ENCODE peak calls at places on chromosome 22, in ten cellular contexts. Z, P, C, W, J, U, D, O, X and B are unnamed samples.

GRCh38 chr22:44584256-44584902 is 86.3 kb upstream of the RTL6 start:
- DNase-seq in P (no peak), D (no peak), X (no peak), O (peak), U (no peak), W (no peak), Z (no peak), C (no peak), J (no peak), B (no peak)

GRCh38 chr22:30743257-30744020 is 48.8 kb downstream of the OSBP2 start:
- DNase-seq in O (no peak), Z (peak), X (no peak), C (no peak), U (no peak), W (no peak), D (no peak), J (no peak), P (no peak), B (no peak)

GRCh38 chr22:25475554-25476022 is 88.9 kb upstream of the GRK3 start:
- DNase-seq in U (no peak), O (no peak), P (no peak), W (no peak), J (no peak), D (no peak), Z (peak), C (no peak), X (no peak), B (no peak)

GRCh38 chr22:35752172-35752832 is 34.6 kb downstream of the APOL5 start:
- DNase-seq in Z (peak), D (no peak), W (no peak), U (no peak), P (no peak), C (no peak), J (no peak), X (no peak), O (no peak), B (peak)

GRCh38 chr22:40403651-40404050 is 33.3 kb downstream of the SGSM3 start:
- DNase-seq in O (no peak), U (no peak), P (no peak), W (no peak), X (no peak), J (no peak), C (no peak), Z (no peak), D (no peak), B (no peak)

GRCh38 chr22:17171313-17172171 is 12.5 kb upstream of the HDHD5 start:
- DNase-seq in C (peak), X (peak), U (peak), O (peak), J (peak), W (peak), Z (peak), D (peak), P (peak), B (peak)

GRCh38 chr22:20156611-20157415 is 6.0 kb upstream of the CCDC188 start:
- DNase-seq in P (peak), X (peak), U (peak), D (peak), O (peak), W (peak), C (peak), Z (peak), J (peak), B (peak)

GRCh38 chr22:33126881-33127280 is 68.7 kb upstream of the SYN3 start:
- DNase-seq in Z (no peak), P (no peak), C (no peak), X (no peak), W (no peak), D (no peak), O (no peak), U (no peak), J (no peak), B (no peak)

GRCh38 chr22:29877620-29878019 is 5.4 kb upstream of the MTMR3 start:
- DNase-seq in U (no peak), O (no peak), W (no peak), Z (no peak), D (no peak), C (no peak), P (no peak), X (no peak), J (no peak), B (peak)

GRCh38 chr22:19330865-19331418 is 39.4 kb upstream of the CLTCL1 start:
- DNase-seq in O (no peak), Z (no peak), P (no peak), X (peak), W (no peak), D (no peak), U (no peak), C (no peak), J (no peak), B (no peak)

GRCh38 chr22:41445171-41446056 is 1.2 kb downstream of the TOB2 start:
- DNase-seq in J (no peak), W (peak), C (no peak), X (no peak), O (peak), P (no peak), U (peak), D (no peak), Z (peak), B (peak)

GRCh38 chr22:17915188-17915587 is 109.2 kb downstream of the MICAL3 start:
- DNase-seq in X (no peak), J (no peak), U (no peak), W (no peak), Z (no peak), P (no peak), O (no peak), C (no peak), D (no peak), B (no peak)

GRCh38 chr22:20459862-20460261 is 22.2 kb upstream of the SCARF2 start:
- DNase-seq in W (no peak), J (no peak), X (no peak), Z (no peak), P (no peak), U (no peak), D (no peak), C (no peak), O (no peak), B (no peak)

GRCh38 chr22:33302549-33302948 is 244.4 kb upstream of the SYN3 start:
- DNase-seq in U (no peak), W (no peak), J (no peak), O (no peak), Z (no peak), P (peak), C (no peak), X (no peak), D (no peak), B (no peak)

GRCh38 chr22:39748877-39749276 is 144.7 kb downstream of the ENTHD1 start:
- DNase-seq in W (no peak), D (no peak), C (no peak), Z (no peak), O (no peak), X (no peak), P (no peak), J (no peak), U (no peak), B (no peak)

GRCh38 chr22:19990609-19991394 is 25.8 kb downstream of the ARVCF start:
- DNase-seq in Z (no peak), D (no peak), X (peak), P (no peak), J (no peak), W (no peak), O (no peak), U (no peak), C (no peak), B (no peak)

GRCh38 chr22:44906999-44907644 is 102.7 kb downstream of the PHF21B start:
- DNase-seq in Z (no peak), X (no peak), W (no peak), P (no peak), O (no peak), J (no peak), D (no peak), U (no peak), C (no peak), B (no peak)

GRCh38 chr22:29002603-29003002 is 59.0 kb downstream of the C22orf31 start:
- DNase-seq in P (no peak), C (no peak), W (peak), X (no peak), Z (no peak), J (no peak), U (no peak), D (no peak), O (no peak), B (no peak)

GRCh38 chr22:20238567-20239062 is 29.5 kb downstream of the RTN4R start:
- DNase-seq in P (peak), C (no peak), D (no peak), U (peak), Z (peak), W (peak), X (peak), J (peak), O (no peak), B (peak)

GRCh38 chr22:40534379-40535188 is 101.9 kb downstream of the MRTFA start:
- DNase-seq in W (no peak), X (no peak), U (no peak), J (no peak), C (no peak), O (no peak), D (no peak), Z (peak), P (no peak), B (peak)

GRCh38 chr22:29713156-29713715 is 6.6 kb upstream of the CABP7 start:
- DNase-seq in Z (no peak), X (no peak), D (no peak), W (no peak), P (no peak), O (no peak), C (no peak), U (no peak), J (no peak), B (no peak)

GRCh38 chr22:29112680-29113079 is 39.8 kb downstream of the KREMEN1 start:
- DNase-seq in J (no peak), P (no peak), W (no peak), Z (no peak), O (no peak), D (no peak), X (no peak), U (no peak), C (no peak), B (no peak)

GRCh38 chr22:19106886-19107729 is 15.1 kb downstream of the DGCR2 start:
- DNase-seq in P (no peak), U (no peak), Z (no peak), O (no peak), X (no peak), W (no peak), J (no peak), D (no peak), C (no peak), B (no peak)

GRCh38 chr22:42026705-42027104 is 28.1 kb downstream of the WBP2NL start:
- DNase-seq in W (no peak), Z (no peak), J (no peak), C (no peak), U (no peak), X (no peak), O (no peak), D (no peak), P (no peak), B (no peak)

GRCh38 chr22:24124247-24124646 is 57.0 kb upstream of the SUSD2 start:
- DNase-seq in O (no peak), U (no peak), Z (no peak), D (no peak), W (no peak), C (no peak), P (no peak), J (no peak), X (no peak), B (no peak)

GRCh38 chr22:31970490-31971444 is 26.4 kb downstream of the YWHAH start:
- DNase-seq in C (peak), U (peak), D (no peak), P (peak), J (peak), W (peak), X (peak), O (peak), Z (peak), B (peak)
- TF ChIP-seq POLR2A in C (no peak), U (peak), D (no peak), P (no peak), J (no peak), W (no peak), X (no peak), O (no peak), Z (no peak), B (no peak)

DNA sequence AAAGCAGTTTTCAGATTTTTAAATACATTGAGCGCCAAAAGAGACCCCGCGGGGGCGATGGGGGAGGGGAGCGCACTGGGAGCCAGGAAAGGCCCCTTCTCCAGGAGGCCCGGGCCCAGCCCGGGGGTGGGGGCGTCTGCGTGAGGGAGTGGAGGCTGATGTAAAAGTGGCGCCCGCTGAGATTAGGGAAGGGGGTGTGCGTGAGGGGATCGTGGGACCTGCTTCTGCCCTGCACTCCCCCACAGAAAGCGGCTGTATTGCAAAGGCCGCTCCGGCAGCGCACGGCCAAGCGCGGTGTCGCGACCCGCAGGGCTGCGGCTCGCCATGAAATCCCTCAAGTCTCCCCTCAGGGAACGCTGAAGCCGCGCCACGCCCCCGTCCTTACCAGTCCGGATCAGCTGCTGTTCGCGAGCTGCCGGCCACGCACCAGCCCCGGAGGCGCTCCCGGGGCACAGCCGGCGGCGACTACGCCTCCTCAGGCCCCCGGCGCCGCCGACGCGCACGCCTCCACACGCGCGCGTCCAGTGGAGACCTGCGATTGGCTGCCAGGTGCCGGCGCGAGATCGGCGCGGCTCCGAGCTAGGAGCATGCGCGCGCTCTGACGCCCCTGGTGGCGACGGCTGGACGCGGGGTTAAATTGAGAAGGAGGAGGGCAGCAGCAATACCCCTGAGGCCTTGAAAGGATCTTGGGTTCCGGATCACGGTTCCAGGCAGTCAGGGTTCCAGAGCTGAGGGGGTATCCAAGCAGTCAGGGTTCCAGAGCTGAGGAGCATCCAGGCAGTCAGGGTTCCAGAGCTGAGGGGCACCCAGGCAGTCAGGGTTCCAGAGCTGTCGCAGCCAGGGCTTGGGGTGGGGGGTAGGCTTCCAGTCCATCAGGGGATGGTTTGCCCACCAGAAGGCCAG is at the start of gene ZNF280B:
- DNase-seq in D (peak), J (peak), C (no peak), P (peak), O (peak), X (peak), U (peak), W (peak), Z (peak), B (peak)
- TF ChIP-seq POLR2A in D (no peak), J (peak), C (peak), P (peak), O (peak), X (no peak), U (no peak), W (no peak), Z (peak), B (no peak)

GRCh38 chr22:38698407-38699094 is 2.2 kb downstream of the JOSD1 start:
- DNase-seq in D (no peak), O (no peak), J (no peak), Z (no peak), X (no peak), U (no peak), W (no peak), P (no peak), C (no peak), B (no peak)

GRCh38 chr22:38696606-38697005 is 4.1 kb downstream of the JOSD1 start:
- DNase-seq in D (no peak), J (peak), X (no peak), U (no peak), Z (peak), W (no peak), P (peak), O (no peak), C (no peak), B (peak)

GRCh38 chr22:38694049-38694448 is 6.7 kb downstream of the JOSD1 start:
- DNase-seq in W (no peak), C (no peak), P (no peak), O (no peak), U (peak), D (no peak), J (no peak), X (no peak), Z (peak), B (no peak)

GRCh38 chr22:38697055-38697980 is 3.4 kb downstream of the JOSD1 start:
- DNase-seq in W (peak), J (no peak), X (no peak), P (no peak), O (no peak), Z (peak), C (no peak), U (no peak), D (no peak), B (no peak)

GRCh38 chr22:38694945-38695344 is 5.8 kb downstream of the JOSD1 start:
- DNase-seq in W (no peak), D (no peak), X (no peak), J (no peak), C (no peak), U (no peak), Z (peak), P (no peak), O (no peak), B (no peak)
- TF ChIP-seq POLR2A in W (no peak), D (no peak), X (no peak), J (no peak), C (no peak), U (peak), Z (no peak), P (no peak), O (no peak), B (no peak)

GRCh38 chr22:37752189-37753061 is 55.3 kb upstream of the GCAT start:
- DNase-seq in X (peak), P (peak), C (peak), Z (peak), O (peak), W (peak), J (peak), D (peak), U (peak), B (no peak)
- TF ChIP-seq POLR2A in X (no peak), P (no peak), C (no peak), Z (no peak), O (no peak), W (no peak), J (no peak), D (no peak), U (no peak), B (no peak)

DNA sequence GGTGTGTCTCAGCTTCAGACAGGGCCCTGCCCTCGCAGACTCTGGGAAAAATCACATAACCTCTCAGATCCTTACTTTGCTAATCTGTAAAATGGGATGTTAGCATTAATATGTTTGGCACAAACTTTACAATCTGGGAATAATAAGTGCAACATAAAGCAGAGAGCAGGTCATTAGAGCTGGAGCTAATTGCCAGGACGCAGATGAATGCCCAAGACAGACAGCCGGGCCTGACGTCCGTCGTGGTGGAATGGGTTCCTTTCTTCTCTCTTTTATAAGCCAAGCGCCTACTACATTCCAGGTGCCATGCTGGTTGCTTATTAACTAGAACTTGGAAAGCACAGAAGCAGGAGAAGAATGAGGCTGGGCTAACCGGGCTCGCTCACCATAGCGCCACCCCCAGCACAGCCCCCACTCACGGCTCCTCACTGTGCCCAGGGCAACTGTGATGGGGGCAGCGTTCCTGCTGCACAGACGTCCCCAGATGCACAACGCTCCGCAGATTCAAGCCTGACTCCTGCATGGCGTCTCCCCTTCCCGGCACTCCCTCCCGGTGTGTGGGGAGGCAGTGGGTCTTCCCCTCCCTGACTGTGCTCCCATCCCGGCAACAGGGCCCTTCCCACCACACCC is 43.9 kb downstream of the TRMU start:
- DNase-seq in C (no peak), P (no peak), W (peak), U (no peak), X (no peak), Z (no peak), J (no peak), O (no peak), D (no peak), B (no peak)
- TF ChIP-seq POLR2A in C (no peak), P (peak), W (no peak), U (no peak), X (peak), Z (no peak), J (no peak), O (no peak), D (no peak), B (no peak)

DNA sequence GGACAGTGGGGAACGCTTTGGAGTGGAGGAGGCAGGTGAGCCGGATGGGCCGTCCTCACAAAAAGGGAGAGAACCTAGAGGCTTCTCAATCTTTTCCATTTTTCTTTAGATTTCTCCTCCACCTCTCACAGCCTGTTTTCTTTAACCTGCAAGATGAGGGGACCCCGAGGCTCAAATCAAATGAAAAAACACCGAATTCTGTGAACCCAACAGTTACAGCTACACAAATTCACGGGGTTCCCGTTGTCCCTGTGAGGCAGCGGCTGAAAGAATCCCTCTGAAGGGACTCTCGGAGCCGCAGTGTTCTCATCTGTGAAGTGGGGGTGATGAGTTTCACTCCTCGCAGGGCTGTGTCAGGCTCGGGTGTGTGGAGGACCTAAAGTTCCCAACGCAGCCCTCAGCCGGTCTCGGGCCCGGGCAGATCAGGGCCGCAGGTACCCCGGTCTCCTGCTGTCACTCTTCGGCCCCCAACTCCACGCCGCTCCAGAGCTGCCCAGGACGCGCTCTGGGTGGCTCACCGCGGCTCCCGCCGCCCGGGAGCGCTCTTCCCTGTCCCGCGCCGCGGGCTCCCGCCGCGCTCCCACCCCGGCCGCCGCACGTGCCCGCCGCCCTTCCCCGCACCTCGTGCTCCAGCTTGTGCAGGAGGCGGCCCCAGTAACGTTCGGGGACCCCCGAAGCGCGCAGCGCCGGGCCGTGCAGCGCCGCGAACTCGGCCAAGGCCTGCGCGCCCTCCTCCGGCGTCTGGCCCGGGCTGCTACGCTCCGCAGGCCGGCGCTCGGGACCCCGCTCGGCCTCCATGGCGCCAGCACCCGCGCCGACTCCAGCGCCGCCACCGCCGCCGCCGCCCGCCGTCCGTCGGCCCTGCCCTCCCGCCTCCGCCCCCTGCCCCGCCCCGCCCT is at the start of gene TTLL12:
- DNase-seq in Z (peak), U (peak), X (peak), D (no peak), O (peak), C (no peak), P (peak), W (peak), J (no peak), B (peak)
- TF ChIP-seq POLR2A in Z (peak), U (no peak), X (peak), D (no peak), O (no peak), C (peak), P (peak), W (no peak), J (peak), B (peak)

DNA sequence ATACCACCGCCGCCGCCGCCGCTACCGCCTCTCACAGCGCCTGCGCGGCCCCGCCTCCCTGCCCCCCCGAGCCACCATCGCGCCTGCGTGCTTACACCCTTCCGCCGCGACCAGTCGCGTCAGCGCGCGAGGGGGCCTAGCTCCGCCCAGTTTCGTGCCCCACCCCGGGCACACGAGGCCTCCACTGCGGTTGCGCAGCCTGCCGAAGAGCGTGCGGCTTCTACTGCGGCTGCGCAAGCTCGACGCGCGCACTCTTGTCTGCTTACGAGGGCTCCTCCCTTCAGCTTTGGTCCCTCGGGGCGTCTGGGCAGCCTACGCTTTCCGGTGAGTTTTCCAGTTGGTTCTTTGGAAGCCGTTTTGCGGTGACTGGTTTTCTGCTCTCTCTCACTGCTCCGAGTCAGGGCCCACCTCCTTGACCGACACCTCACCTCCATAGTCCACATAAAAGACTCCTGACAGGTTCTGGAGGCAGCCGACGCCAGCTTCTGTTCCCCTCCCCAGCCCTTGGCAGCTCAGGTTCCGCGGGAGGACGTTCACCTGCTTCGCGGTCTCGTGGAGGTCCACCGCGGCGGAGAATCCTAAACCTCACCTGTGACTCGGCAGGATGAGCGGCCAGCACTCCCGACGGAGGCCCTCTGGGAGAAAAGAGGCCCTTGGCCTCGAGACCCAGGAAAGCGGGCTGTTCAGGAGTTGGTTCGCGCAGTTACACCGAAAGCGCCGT is at the start of gene PITPNB:
- DNase-seq in P (peak), Z (peak), X (peak), D (peak), O (peak), U (peak), W (peak), C (peak), J (peak), B (peak)
- TF ChIP-seq POLR2A in P (peak), Z (peak), X (peak), D (no peak), O (peak), U (peak), W (no peak), C (peak), J (peak), B (peak)